ENCODE peak calls at places on chromosome 18, in nine cellular contexts. J is right atrium auricular region, A is neuronal stem cell, O is right cardiac atrium, Z is right lobe of liver, B is fibroblast of lung, G is GM23248, P is mammary epithelial cell, F is psoas muscle. T is an unnamed sample. For H3K9me3, the result is how much of the 10 kb centered on the place peaks cover.

GRCh38 chr18:26656401-26656943 is 108.1 kb upstream of the KCTD1 start:
- DNase-seq in G (no peak), J (no peak), P (no peak), Z (peak), F (peak), B (no peak), O (no peak), A (peak), T (no peak)

GRCh38 chr18:11654736-11655604 is 34.1 kb upstream of the GNAL start:
- DNase-seq in J (no peak), A (peak), O (peak), F (peak), Z (peak), P (peak), B (no peak), G (peak), T (no peak)

GRCh38 chr18:13446581-13447470 is 228.3 kb downstream of the LDLRAD4 start:
- DNase-seq in F (no peak), G (peak), B (no peak), Z (no peak), J (no peak), A (no peak), P (no peak), O (no peak), T (no peak)

GRCh38 chr18:65057439-65058083 is 693.3 kb upstream of the CDH7 start:
- DNase-seq in O (no peak), A (no peak), J (no peak), B (no peak), Z (no peak), P (no peak), G (no peak), F (no peak), T (no peak)

GRCh38 chr18:27540126-27540525 is 355.0 kb upstream of the CHST9 start:
- DNase-seq in Z (no peak), J (no peak), F (no peak), G (no peak), P (no peak), O (no peak), A (peak), B (no peak), T (no peak)

GRCh38 chr18:48455555-48456478 is 46.6 kb upstream of the ZBTB7C start:
- DNase-seq in O (no peak), G (peak), J (peak), A (no peak), F (no peak), Z (no peak), P (peak), B (peak), T (peak)

GRCh38 chr18:69492861-69493260 is 92.2 kb downstream of the DOK6 start:
- DNase-seq in J (no peak), O (no peak), Z (no peak), A (no peak), P (no peak), G (no peak), F (no peak), B (no peak), T (no peak)

GRCh38 chr18:50665519-50665918 is 105.6 kb downstream of the MAPK4 start:
- DNase-seq in O (peak), B (no peak), J (no peak), P (no peak), A (no peak), Z (no peak), F (no peak), G (no peak), T (no peak)

GRCh38 chr18:26405190-26405781 is 143.1 kb downstream of the KCTD1 start:
- DNase-seq in Z (peak), A (no peak), P (peak), B (peak), J (no peak), F (no peak), O (peak), G (peak), T (no peak)

GRCh38 chr18:45416168-45416567 is 199.1 kb upstream of the SLC14A2 start:
- DNase-seq in O (no peak), G (no peak), P (peak), F (no peak), B (peak), J (no peak), Z (no peak), A (no peak), T (no peak)

GRCh38 chr18:9930299-9930884 is 16.6 kb downstream of the VAPA start:
- DNase-seq in P (no peak), A (no peak), Z (no peak), F (no peak), G (no peak), O (no peak), J (no peak), B (no peak), T (no peak)

GRCh38 chr18:6566338-6566911 is 151.7 kb upstream of the L3MBTL4 start:
- DNase-seq in P (peak), J (no peak), Z (no peak), A (no peak), B (no peak), G (no peak), F (no peak), O (no peak), T (no peak)

GRCh38 chr18:48922801-48923730 is 27.7 kb downstream of the SMAD7 start:
- DNase-seq in J (no peak), P (peak), O (peak), F (peak), G (peak), Z (peak), A (no peak), B (peak), T (no peak)

GRCh38 chr18:13181765-13182164 is 36.8 kb upstream of the LDLRAD4 start:
- DNase-seq in P (no peak), A (no peak), J (no peak), F (no peak), O (no peak), B (no peak), Z (no peak), G (no peak), T (no peak)

GRCh38 chr18:36700955-36701354 is 127.8 kb downstream of the TPGS2 start:
- DNase-seq in P (no peak), G (peak), O (no peak), A (no peak), Z (no peak), F (no peak), B (no peak), J (no peak), T (no peak)

GRCh38 chr18:63488160-63488559 is 11.4 kb downstream of the SERPINB5 start:
- DNase-seq in A (no peak), B (no peak), G (no peak), F (no peak), Z (no peak), P (no peak), J (no peak), O (no peak), T (no peak)
- H3K27ac ChIP-seq in A (no peak), B (no peak), G (no peak), F (no peak), Z (no peak), P (no peak), J (no peak), O (no peak), T (no peak)

GRCh38 chr18:23373564-23373963 is 79.5 kb upstream of the RIOK3 start:
- DNase-seq in J (no peak), G (no peak), A (no peak), O (no peak), P (no peak), Z (no peak), F (no peak), B (no peak), T (no peak)
- H3K9me3 ChIP-seq in J (under half), G (under half), A (under half), O (under half), P (under half), Z (under half), F (under half), B (under half), T (under half)

DNA sequence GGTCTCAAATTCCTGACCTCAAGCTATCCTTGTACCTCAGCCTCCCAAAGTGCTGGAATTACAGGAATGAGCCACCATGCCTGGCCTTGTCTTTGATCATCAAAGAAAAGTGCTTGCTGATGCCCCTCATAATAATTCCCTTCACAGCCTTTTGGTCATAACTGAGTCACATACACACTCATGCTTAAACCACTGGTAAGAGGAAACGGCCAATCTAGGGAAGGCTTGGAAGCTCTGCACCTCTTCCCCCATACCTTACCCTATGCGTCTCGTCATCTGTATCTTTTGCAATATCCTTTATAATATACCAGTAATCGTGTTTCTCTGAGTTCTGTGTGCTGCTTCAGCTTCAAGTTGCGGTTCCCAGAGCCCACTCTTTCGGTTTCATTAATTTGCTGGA is 4.8 kb upstream of the RNF138 start:
- DNase-seq in O (no peak), F (no peak), P (peak), Z (no peak), J (no peak), A (no peak), B (peak), G (peak), T (peak)
- H3K27ac ChIP-seq in O (no peak), F (no peak), P (no peak), Z (no peak), J (no peak), A (no peak), B (no peak), G (peak), T (no peak)

DNA sequence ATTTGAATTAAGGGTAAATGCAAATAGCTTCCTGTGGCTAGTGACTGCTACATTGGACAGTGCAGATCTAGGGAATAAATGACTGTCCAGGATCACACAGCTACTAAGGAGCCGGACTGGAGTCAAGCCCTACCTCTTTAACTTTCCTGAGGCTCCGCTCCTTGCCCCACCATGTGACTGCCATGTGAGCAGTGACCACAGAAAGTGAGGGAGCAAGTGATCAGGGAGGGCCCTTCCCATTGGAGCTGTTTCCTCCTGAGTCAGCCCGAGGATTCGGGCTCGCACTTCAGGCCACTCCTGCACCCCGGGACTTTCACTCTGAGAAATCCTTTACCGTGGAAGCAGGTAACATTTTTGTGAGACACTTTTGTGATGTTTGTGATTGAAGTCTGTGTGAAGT is 198.0 kb downstream of the ANKRD30B start:
- DNase-seq in Z (no peak), F (no peak), J (no peak), O (no peak), A (no peak), B (no peak), G (peak), P (no peak), T (no peak)
- H3K9me3 ChIP-seq in Z (under half), F (under half), J (under half), O (under half), A (under half), B (under half), G (under half), P (under half), T (half or more)

DNA sequence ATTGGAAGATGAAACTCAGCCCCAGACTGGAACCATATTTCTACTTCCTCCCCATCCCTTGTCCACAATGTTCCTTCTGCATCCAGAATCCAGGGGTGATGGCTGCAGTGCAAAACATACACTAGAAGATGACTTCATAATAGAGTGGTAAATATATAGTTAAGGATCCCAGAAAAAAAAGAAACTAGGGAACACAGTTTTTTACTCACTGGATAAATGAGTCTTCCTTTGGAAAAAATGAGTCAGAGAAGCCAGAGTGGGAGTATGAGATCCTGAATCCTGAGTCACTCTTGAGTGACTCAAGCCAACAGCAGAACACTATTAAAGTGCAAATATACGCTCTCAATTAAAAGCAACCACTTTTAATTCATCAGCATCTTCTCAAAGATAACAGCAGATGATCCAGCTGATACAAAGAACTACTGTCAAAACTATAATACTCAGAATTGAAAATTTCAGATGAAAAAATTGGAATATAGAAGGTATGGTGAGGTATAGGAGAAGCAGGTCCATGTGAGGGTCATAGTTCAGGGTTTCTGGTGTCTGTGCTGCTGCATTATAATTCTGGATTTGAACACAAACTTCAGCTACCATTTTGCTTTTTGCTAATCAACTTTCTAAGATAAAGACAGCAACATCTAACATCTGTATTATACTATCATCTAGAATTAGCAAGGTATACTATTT is 987.2 kb upstream of the CDH2 start:
- DNase-seq in G (peak), O (no peak), A (no peak), P (peak), J (no peak), B (peak), Z (no peak), F (no peak), T (peak)
- H3K27ac ChIP-seq in G (peak), O (no peak), A (no peak), P (peak), J (peak), B (peak), Z (no peak), F (no peak), T (peak)

DNA sequence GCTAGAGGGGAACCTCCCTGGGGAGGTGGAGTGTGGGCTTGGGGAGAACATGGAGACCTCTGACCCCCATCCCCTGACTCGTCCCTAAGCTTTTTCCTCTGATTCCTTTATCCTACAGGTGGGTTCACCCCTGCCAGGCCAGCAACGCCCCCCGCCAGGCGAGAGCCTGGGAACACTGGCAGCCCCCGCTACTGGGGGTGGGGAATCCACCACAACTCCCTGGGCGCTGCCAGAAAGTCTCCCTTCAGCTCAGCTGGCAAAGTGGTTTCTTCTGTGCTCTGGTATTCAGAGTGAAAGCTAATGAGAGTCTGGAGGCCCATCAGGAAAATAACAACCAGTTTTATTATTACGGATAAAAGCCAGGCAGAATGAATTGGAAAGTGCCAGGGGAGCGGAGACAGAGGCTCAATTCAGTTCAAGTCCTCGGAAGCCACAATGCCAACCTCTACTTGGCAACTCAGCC is 2.8 kb downstream of the DIPK1C start:
- DNase-seq in O (no peak), J (no peak), P (no peak), Z (no peak), A (peak), B (no peak), G (no peak), F (no peak), T (no peak)
- H3K9me3 ChIP-seq in O (under half), J (under half), P (under half), Z (under half), A (under half), B (under half), G (under half), F (under half), T (under half)

GRCh38 chr18:57781128-57781463 is 22.0 kb downstream of the ATP8B1 start:
- DNase-seq in Z (no peak), A (no peak), O (no peak), B (no peak), F (no peak), P (no peak), G (no peak), J (no peak), T (no peak)
- H3K27ac ChIP-seq in Z (peak), A (no peak), O (no peak), B (peak), F (peak), P (peak), G (peak), J (peak), T (peak)

DNA sequence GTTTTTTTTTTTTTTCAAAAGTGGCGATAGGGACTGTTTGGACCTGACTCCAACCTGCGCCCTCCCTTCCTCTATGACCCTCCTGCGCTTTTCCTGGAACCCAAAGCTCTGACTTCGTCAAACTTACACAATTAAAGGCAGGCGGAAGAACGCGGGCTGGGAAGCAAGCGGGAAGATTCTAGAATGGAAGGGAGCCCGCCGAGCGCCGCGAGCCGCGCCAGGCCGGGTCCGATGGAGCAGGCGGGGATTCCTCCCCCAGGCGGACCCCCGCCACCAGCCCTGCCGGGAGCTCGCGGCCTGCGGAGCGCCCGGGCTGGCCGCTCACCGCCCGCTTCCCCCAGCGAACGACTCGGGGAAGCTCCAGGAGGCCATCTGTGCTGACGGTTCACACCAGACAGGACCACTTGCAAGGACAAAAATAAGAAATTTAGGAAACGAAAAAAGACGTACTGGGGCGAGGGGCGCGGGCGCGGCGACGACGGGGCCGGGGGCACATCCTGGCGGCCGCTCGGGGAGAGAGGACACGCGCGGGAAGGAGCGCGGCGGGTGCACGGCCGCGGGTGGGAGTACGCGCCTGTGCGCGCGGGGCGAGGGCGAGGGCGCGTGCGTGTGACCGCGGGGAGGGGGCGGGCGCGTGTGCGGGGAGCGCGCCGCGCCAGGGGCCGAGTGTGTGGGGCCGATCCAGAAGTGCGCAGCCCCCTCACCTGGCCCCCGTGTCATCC is 1.1 kb upstream of the SALL3 start:
- DNase-seq in J (no peak), Z (no peak), P (no peak), B (peak), A (no peak), F (no peak), G (no peak), O (no peak), T (no peak)
- H3K9me3 ChIP-seq in J (under half), Z (under half), P (under half), B (under half), A (under half), F (under half), G (under half), O (under half), T (under half)

GRCh38 chr18:58230438-58231179 is 186.6 kb downstream of the NEDD4L start:
- DNase-seq in B (peak), G (peak), A (no peak), P (peak), F (no peak), O (no peak), Z (peak), J (no peak), T (no peak)

GRCh38 chr18:58232674-58233073 is 188.6 kb downstream of the NEDD4L start:
- DNase-seq in F (no peak), P (no peak), A (no peak), Z (no peak), O (no peak), B (no peak), J (no peak), G (no peak), T (no peak)

GRCh38 chr18:58229162-58229561 is 185.1 kb downstream of the NEDD4L start:
- DNase-seq in Z (no peak), J (no peak), A (no peak), G (no peak), P (no peak), B (no peak), O (no peak), F (no peak), T (no peak)

GRCh38 chr18:58234359-58234741 is 190.3 kb downstream of the NEDD4L start:
- DNase-seq in P (no peak), G (no peak), J (no peak), A (no peak), O (no peak), Z (no peak), F (no peak), B (no peak), T (no peak)

GRCh38 chr18:58231930-58232329 is 187.9 kb downstream of the NEDD4L start:
- DNase-seq in G (peak), P (no peak), F (no peak), Z (no peak), J (no peak), B (no peak), O (no peak), A (no peak), T (no peak)
- H3K27ac ChIP-seq in G (no peak), P (peak), F (no peak), Z (peak), J (no peak), B (no peak), O (no peak), A (no peak), T (no peak)

GRCh38 chr18:52869942-52870907 is 530.2 kb downstream of the DCC start:
- DNase-seq in O (no peak), B (no peak), G (no peak), A (peak), P (no peak), Z (no peak), F (no peak), J (no peak), T (no peak)
- H3K9me3 ChIP-seq in O (under half), B (under half), G (under half), A (under half), P (under half), Z (under half), F (under half), J (under half), T (under half)

T was measured in AG04450.